ENCODE peak calls at places on chromosomes 3 and 15, in six cellular contexts. H, O, Z, W, V and L are unnamed samples.

GRCh38 chr3:129481783-129482332 is 41.8 kb downstream of the IFT122 start:
- DNase-seq in O (no peak), H (peak), Z (peak), V (no peak), W (no peak), L (peak)

GRCh38 chr15:22979069-22979698 is 984 bp downstream of the CYFIP1 start:
- DNase-seq in Z (peak), O (no peak), H (peak), V (peak), W (no peak), L (peak)

GRCh38 chr15:51030649-51031316 is 63.9 kb downstream of the TNFAIP8L3 start:
- DNase-seq in V (peak), H (peak), W (no peak), O (no peak), Z (no peak), L (peak)

GRCh38 chr3:155631323-155632019 is 113.4 kb downstream of the PLCH1 start:
- DNase-seq in V (no peak), O (no peak), H (peak), W (no peak), Z (no peak), L (no peak)

GRCh38 chr3:182258538-182259177 is 534.6 kb upstream of the ATP11B start:
- DNase-seq in V (peak), Z (no peak), H (peak), O (no peak), W (peak), L (peak)

GRCh38 chr3:182967218-182968204 is 12.8 kb downstream of the DCUN1D1 start:
- DNase-seq in O (no peak), H (no peak), W (peak), V (no peak), Z (no peak), L (peak)

GRCh38 chr3:127320529-127321121 is 32.8 kb upstream of the PRR20G start:
- DNase-seq in V (peak), W (no peak), H (no peak), Z (no peak), O (no peak), L (no peak)

GRCh38 chr3:88987786-88988185 is 119.6 kb upstream of the EPHA3 start:
- DNase-seq in W (no peak), V (no peak), H (no peak), Z (no peak), O (no peak), L (no peak)

GRCh38 chr3:113117511-113118302 is 93.7 kb upstream of the BOC start:
- DNase-seq in Z (no peak), V (no peak), H (peak), W (no peak), O (no peak), L (peak)

GRCh38 chr3:8183627-8184026 is 318.0 kb upstream of the LMCD1 start:
- DNase-seq in H (no peak), W (peak), O (no peak), V (no peak), Z (no peak), L (no peak)

GRCh38 chr3:185687479-185687878 is 101.4 kb downstream of the SENP2 start:
- DNase-seq in H (peak), Z (no peak), V (peak), W (no peak), O (no peak), L (no peak)

GRCh38 chr15:29770796-29771195 is 51.5 kb downstream of the TJP1 start:
- DNase-seq in W (no peak), Z (no peak), H (peak), V (peak), O (no peak), L (peak)

GRCh38 chr15:48366574-48367312 is 35.5 kb downstream of the DUT start:
- DNase-seq in W (no peak), O (no peak), V (no peak), Z (no peak), H (no peak), L (no peak)

GRCh38 chr3:23743141-23743784 is 62.5 kb upstream of the UBE2E1 start:
- DNase-seq in W (no peak), V (peak), H (no peak), O (no peak), Z (no peak), L (no peak)

GRCh38 chr15:79933245-79933644 is 36.4 kb upstream of the MTHFS start:
- DNase-seq in V (no peak), W (no peak), Z (no peak), O (no peak), H (no peak), L (no peak)

GRCh38 chr15:41207687-41208448 is 22.7 kb downstream of the EXD1 start:
- DNase-seq in H (peak), O (no peak), V (no peak), Z (no peak), W (no peak), L (peak)

GRCh38 chr15:68704496-68705021 is 116.1 kb downstream of the ANP32A start:
- DNase-seq in H (peak), W (no peak), O (no peak), Z (peak), V (no peak), L (no peak)

GRCh38 chr3:37050242-37050641 is 56.9 kb downstream of the MLH1 start:
- DNase-seq in H (no peak), V (no peak), W (no peak), Z (peak), O (no peak), L (no peak)

GRCh38 chr3:72162649-72163184 is 377.8 kb upstream of the PROK2 start:
- DNase-seq in V (no peak), W (no peak), O (no peak), H (no peak), Z (no peak), L (peak)

GRCh38 chr3:72165337-72165736 is 380.4 kb upstream of the PROK2 start:
- DNase-seq in H (no peak), O (no peak), W (no peak), Z (no peak), V (no peak), L (peak)

GRCh38 chr3:72164635-72164978 is 379.7 kb upstream of the PROK2 start:
- DNase-seq in H (no peak), W (no peak), O (no peak), Z (no peak), V (no peak), L (no peak)

GRCh38 chr3:72165808-72166207 is 380.9 kb upstream of the PROK2 start:
- DNase-seq in W (no peak), V (no peak), H (no peak), O (no peak), Z (no peak), L (no peak)

DNA sequence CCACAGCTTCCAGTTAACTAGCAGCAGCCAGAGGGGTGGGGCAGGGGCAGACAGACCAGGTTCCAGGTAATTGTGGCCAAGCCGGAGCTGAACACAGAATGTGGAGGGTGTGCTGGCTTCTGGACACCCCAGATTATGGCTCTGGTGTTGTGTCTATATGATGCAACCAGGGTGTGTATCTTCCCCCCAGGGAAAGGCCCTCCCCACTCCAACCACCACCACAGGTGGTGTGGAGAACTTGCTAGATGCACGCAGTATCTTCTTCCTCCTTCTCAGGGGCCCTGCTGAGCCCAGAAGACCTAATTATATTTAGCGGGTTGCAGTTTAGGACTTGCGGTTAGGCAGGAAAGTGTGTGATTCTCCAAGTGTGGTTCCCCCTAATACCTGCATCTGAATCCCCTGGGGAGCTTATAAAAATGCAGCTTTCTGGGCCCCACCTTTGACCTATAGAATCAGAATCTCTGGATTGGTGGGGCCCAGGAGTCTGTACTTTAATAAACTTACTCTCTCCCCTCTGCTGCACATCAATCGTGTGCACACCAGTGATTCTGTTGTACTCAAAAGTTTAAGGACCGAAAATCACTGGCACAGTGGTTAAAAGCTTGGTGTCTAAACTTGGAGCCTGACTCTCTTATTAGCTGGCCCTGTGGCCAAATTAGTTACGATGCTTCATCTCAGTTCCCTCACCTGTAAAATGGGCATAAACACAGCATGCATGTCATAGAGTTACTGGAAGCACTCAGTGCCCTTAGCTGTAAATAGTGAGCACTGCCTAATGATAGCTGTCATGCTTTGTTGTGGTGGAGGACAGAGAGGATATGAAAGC is 379.1 kb upstream of the PROK2 start:
- DNase-seq in Z (no peak), H (no peak), O (no peak), V (no peak), W (peak), L (no peak)
- TF ChIP-seq CTCF in Z (no peak), H (no peak), O (no peak), V (no peak), W (no peak), L (no peak)

DNA sequence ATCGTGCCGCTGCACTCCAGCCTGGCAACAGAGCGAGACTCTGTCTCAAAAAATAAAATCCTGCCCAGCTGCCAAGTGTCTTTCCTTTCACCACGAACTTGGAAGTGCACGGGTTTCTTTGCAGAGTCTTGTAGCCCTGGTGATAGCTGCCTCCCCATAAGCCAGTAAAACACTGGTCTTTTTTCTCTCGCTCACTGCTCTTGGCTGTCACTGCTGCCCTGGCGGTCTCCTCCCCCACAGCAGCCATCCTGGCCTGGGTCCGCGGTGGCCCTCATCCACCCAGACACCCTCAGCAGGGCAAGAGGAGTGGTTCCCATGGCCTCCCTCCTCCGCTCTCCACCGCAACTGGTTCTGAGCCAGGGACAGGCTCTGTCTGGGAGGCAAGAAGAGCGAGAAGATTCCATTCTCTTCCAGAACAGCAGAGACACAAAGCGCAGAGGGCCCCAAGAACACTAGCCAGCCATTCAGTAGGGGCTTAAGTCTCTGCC is 44.4 kb downstream of the KLHL25 start:
- DNase-seq in O (no peak), Z (peak), H (peak), W (no peak), V (no peak), L (peak)
- H3K4me3 ChIP-seq in O (peak), Z (peak), H (no peak), W (no peak), V (no peak), L (no peak)

GRCh38 chr3:46935989-46936620 is 40.4 kb downstream of the CCDC12 start:
- DNase-seq in H (no peak), W (no peak), V (no peak), O (no peak), Z (no peak), L (no peak)

GRCh38 chr3:46936733-46937250 is 39.8 kb downstream of the CCDC12 start:
- DNase-seq in Z (no peak), V (no peak), W (no peak), H (no peak), O (no peak), L (peak)

GRCh38 chr3:46934508-46935167 is 41.9 kb downstream of the CCDC12 start:
- DNase-seq in O (no peak), V (peak), Z (peak), H (peak), W (no peak), L (peak)

GRCh38 chr3:46934067-46934466 is 42.5 kb downstream of the CCDC12 start:
- DNase-seq in O (no peak), W (no peak), Z (no peak), V (no peak), H (no peak), L (no peak)

GRCh38 chr3:46935168-46935858 is 41.2 kb downstream of the CCDC12 start:
- DNase-seq in H (peak), Z (peak), O (peak), W (no peak), V (peak), L (peak)
- TF ChIP-seq CTCF in H (peak), Z (peak), O (peak), W (no peak), V (peak), L (peak)

GRCh38 chr3:107958151-107958550 is 132.7 kb downstream of the CD47 start:
- DNase-seq in W (no peak), H (no peak), O (no peak), Z (no peak), V (no peak), L (no peak)
- H3K4me3 ChIP-seq in W (no peak), H (no peak), O (peak), Z (peak), V (no peak), L (no peak)

DNA sequence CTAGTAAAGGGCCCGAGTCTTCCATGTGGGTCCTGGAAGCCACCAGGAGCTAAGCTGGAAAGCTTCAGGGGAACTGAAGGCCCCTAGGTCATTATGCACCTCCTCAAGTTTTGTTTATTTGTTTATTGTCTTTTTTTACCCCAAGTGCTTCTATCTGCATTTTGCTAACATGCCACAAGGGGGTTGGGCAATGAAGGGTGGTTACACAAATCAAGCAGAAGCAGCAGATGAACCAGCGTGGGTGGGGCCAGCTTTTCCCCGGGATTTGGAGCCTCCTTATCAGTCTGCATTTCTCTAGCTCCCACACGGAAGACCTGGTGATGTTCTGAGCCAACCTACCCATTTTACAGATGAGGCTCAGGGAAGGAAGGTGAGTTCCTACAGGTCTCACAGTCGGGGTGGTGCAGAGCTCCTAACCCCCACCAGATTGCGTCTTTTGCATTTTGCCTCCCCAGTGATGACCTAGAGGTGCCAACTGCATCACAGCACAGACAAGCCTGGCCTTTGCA is 16.8 kb downstream of the TMC3 start:
- DNase-seq in V (no peak), Z (no peak), H (no peak), W (no peak), O (no peak), L (no peak)
- TF ChIP-seq CTCF in V (peak), Z (no peak), H (no peak), W (peak), O (no peak), L (peak)